ENCODE peak calls at places on chromosomes 11 and 22, in four cellular contexts. A is heart left ventricle, M is heart right ventricle, S is cardiac muscle cell. W is an unnamed sample.

GRCh38 chr11:76835928-76836612 is 24.6 kb upstream of the ACER3 start:
- DNase-seq in S (peak), M (no peak), A (peak), W (no peak)

GRCh38 chr22:38461057-38461413 is 6.0 kb upstream of the KCNJ4 start:
- DNase-seq in S (peak), M (no peak), A (no peak), W (no peak)

GRCh38 chr11:70732493-70733206 is 334.3 kb downstream of the CTTN start:
- DNase-seq in M (no peak), S (no peak), A (no peak), W (peak)

GRCh38 chr11:126507646-126508045 is 152.2 kb downstream of the ST3GAL4 start:
- DNase-seq in M (no peak), A (no peak), S (no peak), W (no peak)

GRCh38 chr11:67261635-67261941 is 4.7 kb upstream of the GRK2 start:
- DNase-seq in S (no peak), A (no peak), M (no peak), W (no peak)

GRCh38 chr11:83684071-83684470 is 397.9 kb upstream of the CCDC90B start:
- DNase-seq in M (no peak), S (no peak), A (no peak), W (no peak)

GRCh38 chr11:73996161-73996747 is 12.6 kb downstream of the UCP3 start:
- DNase-seq in M (no peak), A (no peak), S (no peak), W (no peak)

GRCh38 chr11:65217441-65218423 is 36.0 kb downstream of the CAPN1 start:
- DNase-seq in S (no peak), M (no peak), A (no peak), W (no peak)

GRCh38 chr22:23000657-23001439 is 69.5 kb upstream of the GNAZ start:
- DNase-seq in S (no peak), A (no peak), M (no peak), W (no peak)

GRCh38 chr11:117701781-117702180 is 95.2 kb downstream of the DSCAML1 start:
- DNase-seq in S (no peak), A (no peak), M (no peak), W (no peak)

GRCh38 chr22:17919276-17920144 is 104.9 kb downstream of the MICAL3 start:
- DNase-seq in S (no peak), A (peak), M (peak), W (no peak)

GRCh38 chr22:37032535-37033460 is 13.3 kb downstream of the MPST start:
- DNase-seq in M (no peak), S (peak), A (no peak), W (peak)

GRCh38 chr11:128022007-128022368 is 565.4 kb downstream of the ETS1 start:
- DNase-seq in S (peak), A (no peak), M (no peak), W (no peak)

GRCh38 chr11:57974132-57974531 is 49.5 kb upstream of the OR9Q1 start:
- DNase-seq in A (no peak), S (no peak), M (no peak), W (no peak)

GRCh38 chr11:111414267-111414931 is 35.3 kb upstream of the POU2AF1 start:
- DNase-seq in M (no peak), S (no peak), A (no peak), W (no peak)

GRCh38 chr11:130388607-130389205 is 39.7 kb downstream of the ADAMTS8 start:
- DNase-seq in S (no peak), A (no peak), M (no peak), W (no peak)

GRCh38 chr22:28075260-28075981 is 156.4 kb upstream of the PITPNB start:
- DNase-seq in S (peak), M (no peak), A (peak), W (peak)

GRCh38 chr11:1308745-1309497 is 511 bp downstream of the TOLLIP start:
- DNase-seq in S (no peak), A (no peak), M (no peak), W (no peak)

GRCh38 chr11:30879322-30880020 is 293.3 kb upstream of the MPPED2 start:
- DNase-seq in S (peak), M (no peak), A (peak), W (no peak)

GRCh38 chr11:126443120-126443519 is 87.6 kb downstream of the ST3GAL4 start:
- DNase-seq in M (no peak), S (no peak), A (no peak), W (no peak)

GRCh38 chr11:40986320-40986719 is 473.1 kb downstream of the LRRC4C start:
- DNase-seq in S (no peak), A (no peak), M (no peak), W (no peak)

GRCh38 chr11:116828632-116829524 is 829 bp upstream of the APOC3 start:
- DNase-seq in S (no peak), M (no peak), A (no peak), W (no peak)

GRCh38 chr22:38706101-38706884 is 549 bp downstream of the GTPBP1 start:
- DNase-seq in A (peak), M (no peak), S (peak), W (peak)

GRCh38 chr11:68865241-68865640 is 23.5 kb upstream of the CPT1A start:
- DNase-seq in M (no peak), A (no peak), S (no peak), W (no peak)

GRCh38 chr22:31039393-31039792 is 41.7 kb upstream of the SMTN start:
- DNase-seq in A (peak), M (peak), S (peak), W (no peak)

GRCh38 chr11:76512851-76513653 is 68.2 kb downstream of the EMSY start:
- DNase-seq in M (no peak), A (no peak), S (peak), W (no peak)

GRCh38 chr22:19605508-19606331 is 81.5 kb upstream of the CLDN5 start:
- DNase-seq in M (no peak), A (no peak), S (no peak), W (no peak)

GRCh38 chr11:2739531-2740274 is 39.9 kb upstream of the KCNQ1OT1 start:
- DNase-seq in A (no peak), M (peak), S (no peak), W (no peak)

GRCh38 chr11:26846222-26846621 is 124.4 kb upstream of the SLC5A12 start:
- DNase-seq in M (no peak), A (no peak), S (no peak), W (no peak)

GRCh38 chr11:111299111-111300026 is 1.0 kb downstream of the POU2AF3 start:
- DNase-seq in S (peak), M (peak), A (peak), W (peak)

W was measured in pancreas.